ENCODE peak calls at places on chromosomes 12 and 14, in six cellular contexts. One of them, this sample, is unnamed. For H3K36me3 and H3K9me3, the result is how much of the 10 kb centered on the place peaks cover.

GRCh38 chr12:109728921-109729836 is 15.6 kb downstream of the FAM222A start:
- DNase-seq in gastrocnemius medialis: no peak
- DNase-seq in neural progenitor cell: no peak
- DNase-seq in trophoblast cell: no peak
- DNase-seq in Peyer's patch: no peak
- DNase-seq in right lobe of liver: no peak
- DNase-seq in this sample: no peak

GRCh38 chr12:1993871-1994371 is 10.3 kb downstream of the DCP1B start:
- DNase-seq in right lobe of liver: no peak
- DNase-seq in Peyer's patch: peak
- DNase-seq in gastrocnemius medialis: no peak
- DNase-seq in trophoblast cell: no peak
- DNase-seq in neural progenitor cell: no peak
- DNase-seq in this sample: no peak

GRCh38 chr12:76878045-76878898 is 547 bp downstream of the CSRP2 start:
- DNase-seq in right lobe of liver: peak
- DNase-seq in Peyer's patch: no peak
- DNase-seq in gastrocnemius medialis: no peak
- DNase-seq in trophoblast cell: peak
- DNase-seq in neural progenitor cell: peak
- DNase-seq in this sample: no peak

GRCh38 chr12:116559330-116560080 is at the start of gene MAP1LC3B2:
- DNase-seq in trophoblast cell: peak
- DNase-seq in gastrocnemius medialis: peak
- DNase-seq in right lobe of liver: peak
- DNase-seq in neural progenitor cell: peak
- DNase-seq in Peyer's patch: peak
- DNase-seq in this sample: peak

GRCh38 chr12:30687265-30687986 is 8.2 kb downstream of the IPO8 start:
- DNase-seq in right lobe of liver: no peak
- DNase-seq in gastrocnemius medialis: no peak
- DNase-seq in trophoblast cell: no peak
- DNase-seq in neural progenitor cell: no peak
- DNase-seq in Peyer's patch: no peak
- DNase-seq in this sample: no peak

GRCh38 chr12:22459872-22460490 is 84.4 kb downstream of the C2CD5 start:
- DNase-seq in Peyer's patch: no peak
- DNase-seq in right lobe of liver: no peak
- DNase-seq in trophoblast cell: peak
- DNase-seq in neural progenitor cell: peak
- DNase-seq in gastrocnemius medialis: no peak
- DNase-seq in this sample: no peak

GRCh38 chr12:48028541-48029400 is 24.5 kb upstream of the COL2A1 start:
- DNase-seq in Peyer's patch: no peak
- DNase-seq in neural progenitor cell: no peak
- DNase-seq in gastrocnemius medialis: no peak
- DNase-seq in right lobe of liver: no peak
- DNase-seq in trophoblast cell: peak
- DNase-seq in this sample: no peak

GRCh38 chr12:59403259-59403932 is 192.4 kb upstream of the SLC16A7 start:
- DNase-seq in Peyer's patch: peak
- DNase-seq in gastrocnemius medialis: no peak
- DNase-seq in neural progenitor cell: peak
- DNase-seq in trophoblast cell: peak
- DNase-seq in right lobe of liver: no peak
- DNase-seq in this sample: peak

GRCh38 chr12:46461907-46462605 is 89.5 kb upstream of the SLC38A2 start:
- DNase-seq in neural progenitor cell: no peak
- DNase-seq in gastrocnemius medialis: peak
- DNase-seq in trophoblast cell: no peak
- DNase-seq in right lobe of liver: no peak
- DNase-seq in Peyer's patch: no peak
- DNase-seq in this sample: no peak

GRCh38 chr14:33249361-33249760 is 310.7 kb downstream of the NPAS3 start:
- DNase-seq in Peyer's patch: no peak
- DNase-seq in right lobe of liver: no peak
- DNase-seq in trophoblast cell: no peak
- DNase-seq in gastrocnemius medialis: no peak
- DNase-seq in neural progenitor cell: peak
- DNase-seq in this sample: no peak

GRCh38 chr14:50937325-50937724 is 7.0 kb downstream of the PYGL start:
- DNase-seq in right lobe of liver: no peak
- DNase-seq in Peyer's patch: no peak
- DNase-seq in gastrocnemius medialis: no peak
- DNase-seq in trophoblast cell: peak
- DNase-seq in neural progenitor cell: no peak
- DNase-seq in this sample: no peak

GRCh38 chr14:23123419-23123818 is 4.4 kb upstream of the CEBPE start:
- DNase-seq in Peyer's patch: peak
- DNase-seq in gastrocnemius medialis: peak
- DNase-seq in trophoblast cell: peak
- DNase-seq in right lobe of liver: no peak
- DNase-seq in neural progenitor cell: no peak
- DNase-seq in this sample: no peak

GRCh38 chr14:99320621-99321235 is 48.7 kb upstream of the BCL11B start:
- DNase-seq in right lobe of liver: no peak
- DNase-seq in Peyer's patch: no peak
- DNase-seq in neural progenitor cell: no peak
- DNase-seq in gastrocnemius medialis: no peak
- DNase-seq in trophoblast cell: no peak
- DNase-seq in this sample: no peak

GRCh38 chr14:71651228-71651627 is 281.0 kb upstream of the RGS6 start:
- DNase-seq in Peyer's patch: no peak
- DNase-seq in gastrocnemius medialis: no peak
- DNase-seq in trophoblast cell: no peak
- DNase-seq in neural progenitor cell: no peak
- DNase-seq in right lobe of liver: no peak
- DNase-seq in this sample: no peak

GRCh38 chr14:71648725-71649124 is 283.5 kb upstream of the RGS6 start:
- DNase-seq in right lobe of liver: no peak
- DNase-seq in trophoblast cell: peak
- DNase-seq in gastrocnemius medialis: no peak
- DNase-seq in Peyer's patch: no peak
- DNase-seq in neural progenitor cell: no peak
- DNase-seq in this sample: no peak

GRCh38 chr14:71652368-71652767 is 279.9 kb upstream of the RGS6 start:
- DNase-seq in neural progenitor cell: no peak
- DNase-seq in Peyer's patch: no peak
- DNase-seq in right lobe of liver: no peak
- DNase-seq in gastrocnemius medialis: no peak
- DNase-seq in trophoblast cell: no peak
- DNase-seq in this sample: no peak

GRCh38 chr14:71647086-71647784 is 285.0 kb upstream of the RGS6 start:
- DNase-seq in right lobe of liver: no peak
- DNase-seq in gastrocnemius medialis: no peak
- DNase-seq in neural progenitor cell: peak
- DNase-seq in Peyer's patch: no peak
- DNase-seq in trophoblast cell: peak
- DNase-seq in this sample: no peak

GRCh38 chr14:71650187-71650586 is 282.0 kb upstream of the RGS6 start:
- DNase-seq in trophoblast cell: no peak
- DNase-seq in Peyer's patch: no peak
- DNase-seq in neural progenitor cell: no peak
- DNase-seq in right lobe of liver: no peak
- DNase-seq in gastrocnemius medialis: no peak
- DNase-seq in this sample: no peak
- H3K27ac ChIP-seq in trophoblast cell: no peak
- H3K27ac ChIP-seq in Peyer's patch: no peak
- H3K27ac ChIP-seq in neural progenitor cell: no peak
- H3K27ac ChIP-seq in right lobe of liver: no peak
- H3K27ac ChIP-seq in gastrocnemius medialis: no peak
- H3K27ac ChIP-seq in this sample: no peak

GRCh38 chr14:21226467-21226866 is 42.8 kb downstream of the HNRNPC start:
- DNase-seq in neural progenitor cell: no peak
- DNase-seq in trophoblast cell: no peak
- DNase-seq in right lobe of liver: no peak
- DNase-seq in Peyer's patch: no peak
- DNase-seq in gastrocnemius medialis: no peak
- DNase-seq in this sample: no peak
- H3K36me3 ChIP-seq in neural progenitor cell: under half
- H3K36me3 ChIP-seq in trophoblast cell: half or more
- H3K36me3 ChIP-seq in right lobe of liver: half or more
- H3K36me3 ChIP-seq in Peyer's patch: under half
- H3K36me3 ChIP-seq in gastrocnemius medialis: under half
- H3K36me3 ChIP-seq in this sample: half or more

DNA sequence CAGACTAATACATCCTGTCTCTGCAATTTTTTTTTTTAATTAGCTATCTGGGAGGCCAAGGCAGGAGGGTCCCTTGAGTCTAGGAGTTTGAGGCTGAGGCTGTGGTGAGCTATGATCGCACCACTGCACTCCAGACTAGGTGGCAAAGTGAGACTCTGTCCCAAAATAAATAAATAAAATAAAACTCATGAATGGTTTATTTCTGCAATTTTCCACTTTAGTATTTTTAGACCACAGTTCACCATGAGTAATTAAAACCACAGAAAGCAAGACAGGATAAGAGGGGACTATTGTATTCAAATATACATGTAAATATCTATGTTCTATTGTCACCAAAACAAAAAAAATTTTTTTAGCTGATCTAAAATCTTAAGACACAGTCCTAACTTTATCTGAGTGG is 17.8 kb downstream of the TAOK3 start:
- DNase-seq in neural progenitor cell: no peak
- DNase-seq in right lobe of liver: no peak
- DNase-seq in Peyer's patch: no peak
- DNase-seq in trophoblast cell: no peak
- DNase-seq in gastrocnemius medialis: no peak
- DNase-seq in this sample: no peak
- H3K9me3 ChIP-seq in neural progenitor cell: under half
- H3K9me3 ChIP-seq in right lobe of liver: under half
- H3K9me3 ChIP-seq in Peyer's patch: under half
- H3K9me3 ChIP-seq in trophoblast cell: under half
- H3K9me3 ChIP-seq in gastrocnemius medialis: under half
- H3K9me3 ChIP-seq in this sample: under half

GRCh38 chr14:85437143-85437542 is 92.8 kb upstream of the FLRT2 start:
- DNase-seq in Peyer's patch: no peak
- DNase-seq in right lobe of liver: no peak
- DNase-seq in gastrocnemius medialis: no peak
- DNase-seq in neural progenitor cell: no peak
- DNase-seq in trophoblast cell: peak
- DNase-seq in this sample: no peak
- H3K27ac ChIP-seq in Peyer's patch: no peak
- H3K27ac ChIP-seq in right lobe of liver: no peak
- H3K27ac ChIP-seq in gastrocnemius medialis: no peak
- H3K27ac ChIP-seq in neural progenitor cell: no peak
- H3K27ac ChIP-seq in trophoblast cell: peak
- H3K27ac ChIP-seq in this sample: no peak

DNA sequence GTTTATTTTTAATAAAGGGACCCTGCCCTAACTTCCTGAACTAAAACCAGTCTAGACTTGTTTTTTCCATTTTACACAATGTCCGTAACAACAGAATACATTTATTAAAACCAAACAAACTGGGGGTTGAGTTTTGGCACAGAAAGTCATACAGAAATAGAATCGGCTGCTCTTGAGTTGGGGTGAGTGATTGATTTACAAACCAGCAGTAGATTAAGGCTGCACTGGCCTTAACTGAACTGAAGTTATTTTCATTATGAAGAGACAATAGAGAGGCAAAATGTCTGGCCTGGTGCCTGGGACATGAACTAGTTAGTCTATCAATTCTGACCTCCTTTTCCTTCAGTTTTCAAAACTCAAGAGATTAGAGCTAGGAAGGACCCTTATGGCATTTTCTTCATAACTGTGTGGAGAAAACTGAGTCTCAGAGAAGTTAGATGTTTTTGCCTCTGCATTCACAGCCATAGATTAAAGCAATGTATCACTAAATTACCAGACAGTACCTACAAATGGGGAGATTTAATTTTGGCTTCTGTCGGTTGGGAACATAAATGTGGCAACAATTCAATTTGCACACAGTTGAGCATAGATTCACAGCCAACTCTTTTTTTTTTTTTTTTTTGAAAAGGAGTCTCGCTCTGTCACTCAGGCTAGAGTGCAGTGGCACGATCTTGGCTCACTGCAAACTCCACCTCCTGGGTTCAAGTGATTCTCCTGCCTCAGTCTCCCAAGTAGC is 19.8 kb upstream of the MGP start:
- DNase-seq in gastrocnemius medialis: no peak
- DNase-seq in right lobe of liver: no peak
- DNase-seq in trophoblast cell: no peak
- DNase-seq in neural progenitor cell: no peak
- DNase-seq in Peyer's patch: no peak
- DNase-seq in this sample: no peak
- H3K36me3 ChIP-seq in gastrocnemius medialis: under half
- H3K36me3 ChIP-seq in right lobe of liver: under half
- H3K36me3 ChIP-seq in trophoblast cell: under half
- H3K36me3 ChIP-seq in neural progenitor cell: under half
- H3K36me3 ChIP-seq in Peyer's patch: under half
- H3K36me3 ChIP-seq in this sample: under half

DNA sequence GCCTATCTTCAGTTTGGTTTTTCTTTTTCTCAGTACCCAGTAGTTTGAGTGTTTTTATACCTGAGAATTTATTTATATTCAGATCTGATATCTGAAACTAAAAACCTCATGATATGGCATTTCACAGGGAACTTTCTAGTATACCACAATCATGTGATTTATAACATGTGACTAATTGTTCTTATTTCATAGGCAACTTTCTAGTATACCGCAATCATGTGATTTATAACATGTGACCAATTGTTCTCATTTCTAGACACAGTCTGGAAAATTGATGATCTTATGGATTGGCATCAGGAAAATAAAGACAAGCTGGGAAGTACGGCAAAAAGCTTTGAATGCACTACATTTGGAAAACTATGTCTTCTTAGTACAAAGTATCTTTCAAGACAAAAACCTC is 20.6 kb downstream of the ZNF268 start:
- DNase-seq in gastrocnemius medialis: no peak
- DNase-seq in right lobe of liver: no peak
- DNase-seq in Peyer's patch: no peak
- DNase-seq in neural progenitor cell: no peak
- DNase-seq in trophoblast cell: no peak
- DNase-seq in this sample: no peak
- H3K9me3 ChIP-seq in gastrocnemius medialis: half or more
- H3K9me3 ChIP-seq in right lobe of liver: under half
- H3K9me3 ChIP-seq in Peyer's patch: under half
- H3K9me3 ChIP-seq in neural progenitor cell: half or more
- H3K9me3 ChIP-seq in trophoblast cell: under half
- H3K9me3 ChIP-seq in this sample: half or more

GRCh38 chr14:79511146-79511545 is 700.2 kb downstream of the DIO2 start:
- DNase-seq in gastrocnemius medialis: no peak
- DNase-seq in Peyer's patch: no peak
- DNase-seq in neural progenitor cell: no peak
- DNase-seq in right lobe of liver: no peak
- DNase-seq in trophoblast cell: no peak
- DNase-seq in this sample: no peak

GRCh38 chr14:79515158-79515557 is 696.1 kb downstream of the DIO2 start:
- DNase-seq in gastrocnemius medialis: no peak
- DNase-seq in trophoblast cell: no peak
- DNase-seq in Peyer's patch: no peak
- DNase-seq in right lobe of liver: no peak
- DNase-seq in neural progenitor cell: no peak
- DNase-seq in this sample: no peak

GRCh38 chr14:79513446-79513845 is 697.9 kb downstream of the DIO2 start:
- DNase-seq in gastrocnemius medialis: no peak
- DNase-seq in right lobe of liver: no peak
- DNase-seq in trophoblast cell: no peak
- DNase-seq in neural progenitor cell: no peak
- DNase-seq in Peyer's patch: no peak
- DNase-seq in this sample: no peak

GRCh38 chr14:79516009-79516408 is 695.3 kb downstream of the DIO2 start:
- DNase-seq in trophoblast cell: no peak
- DNase-seq in neural progenitor cell: peak
- DNase-seq in right lobe of liver: no peak
- DNase-seq in gastrocnemius medialis: no peak
- DNase-seq in Peyer's patch: no peak
- DNase-seq in this sample: no peak

GRCh38 chr14:79514700-79515099 is 696.6 kb downstream of the DIO2 start:
- DNase-seq in trophoblast cell: no peak
- DNase-seq in Peyer's patch: no peak
- DNase-seq in gastrocnemius medialis: no peak
- DNase-seq in right lobe of liver: no peak
- DNase-seq in neural progenitor cell: no peak
- DNase-seq in this sample: no peak
- H3K27ac ChIP-seq in trophoblast cell: peak
- H3K27ac ChIP-seq in Peyer's patch: no peak
- H3K27ac ChIP-seq in gastrocnemius medialis: no peak
- H3K27ac ChIP-seq in right lobe of liver: no peak
- H3K27ac ChIP-seq in neural progenitor cell: peak
- H3K27ac ChIP-seq in this sample: no peak

This sample was measured in DND-41.